ENCODE peak calls at places on chromosomes 7 and 10, in seven cellular contexts. One of them, this sample, is unnamed.

GRCh38 chr7:4683884-4684565 is 1.9 kb downstream of the FOXK1 start:
- DNase-seq in A549: no peak
- DNase-seq in body of pancreas: peak; percentile 63
- DNase-seq in stomach: peak; percentile 58
- DNase-seq in heart left ventricle: peak; percentile 75
- DNase-seq in adrenal gland: peak; percentile 80
- DNase-seq in prostate gland: peak; percentile 30
- DNase-seq in this sample: peak; percentile 70

GRCh38 chr7:18414885-18415284 is 80.7 kb upstream of the HDAC9 start:
- DNase-seq in A549: no peak
- DNase-seq in body of pancreas: no peak
- DNase-seq in stomach: no peak
- DNase-seq in heart left ventricle: no peak
- DNase-seq in adrenal gland: no peak
- DNase-seq in prostate gland: no peak
- DNase-seq in this sample: no peak

GRCh38 chr10:69629897-69630650 is at the start of gene FAM241B:
- DNase-seq in A549: peak; percentile 70
- DNase-seq in body of pancreas: peak; percentile 87
- DNase-seq in stomach: peak; percentile 80
- DNase-seq in heart left ventricle: peak; percentile 60
- DNase-seq in adrenal gland: peak; percentile 61
- DNase-seq in prostate gland: peak; percentile 71
- DNase-seq in this sample: peak; percentile 86

GRCh38 chr7:76125560-76125959 is 76.1 kb upstream of the SRRM3 start:
- DNase-seq in A549: no peak
- DNase-seq in body of pancreas: no peak
- DNase-seq in stomach: no peak
- DNase-seq in heart left ventricle: no peak
- DNase-seq in adrenal gland: no peak
- DNase-seq in prostate gland: no peak
- DNase-seq in this sample: no peak

GRCh38 chr10:71220689-71221540 is 8.5 kb downstream of the UNC5B start:
- DNase-seq in A549: no peak
- DNase-seq in body of pancreas: peak; percentile 7
- DNase-seq in stomach: no peak
- DNase-seq in heart left ventricle: peak; percentile 12
- DNase-seq in adrenal gland: no peak
- DNase-seq in prostate gland: no peak
- DNase-seq in this sample: no peak

GRCh38 chr10:132142396-132143161 is 44.2 kb upstream of the DPYSL4 start:
- DNase-seq in A549: peak; percentile 33
- DNase-seq in body of pancreas: peak; percentile 47
- DNase-seq in stomach: peak; percentile 47
- DNase-seq in heart left ventricle: peak; percentile 33
- DNase-seq in adrenal gland: peak; percentile 48
- DNase-seq in prostate gland: no peak
- DNase-seq in this sample: no peak

GRCh38 chr7:27172388-27172774 is 1.7 kb downstream of the HOXA10 start:
- DNase-seq in A549: no peak
- DNase-seq in body of pancreas: peak; percentile 4
- DNase-seq in stomach: no peak
- DNase-seq in heart left ventricle: no peak
- DNase-seq in adrenal gland: no peak
- DNase-seq in prostate gland: no peak
- DNase-seq in this sample: peak; percentile 46

GRCh38 chr7:4943297-4943696 is 15.7 kb downstream of the MMD2 start:
- DNase-seq in A549: no peak
- DNase-seq in body of pancreas: no peak
- DNase-seq in stomach: no peak
- DNase-seq in heart left ventricle: no peak
- DNase-seq in adrenal gland: no peak
- DNase-seq in prostate gland: no peak
- DNase-seq in this sample: no peak

GRCh38 chr7:129665013-129665401 is 53.5 kb downstream of the NRF1 start:
- DNase-seq in A549: peak; percentile 83
- DNase-seq in body of pancreas: peak; percentile 22
- DNase-seq in stomach: no peak
- DNase-seq in heart left ventricle: no peak
- DNase-seq in adrenal gland: peak; percentile 64
- DNase-seq in prostate gland: no peak
- DNase-seq in this sample: no peak

GRCh38 chr10:60382946-60383681 is 6.6 kb downstream of the ANK3 start:
- DNase-seq in A549: peak; percentile 11
- DNase-seq in body of pancreas: no peak
- DNase-seq in stomach: no peak
- DNase-seq in heart left ventricle: no peak
- DNase-seq in adrenal gland: no peak
- DNase-seq in prostate gland: no peak
- DNase-seq in this sample: no peak

GRCh38 chr10:31707578-31708411 is 220.8 kb downstream of the ARHGAP12 start:
- DNase-seq in A549: no peak
- DNase-seq in body of pancreas: no peak
- DNase-seq in stomach: no peak
- DNase-seq in heart left ventricle: peak; percentile 85
- DNase-seq in adrenal gland: peak; percentile 55
- DNase-seq in prostate gland: no peak
- DNase-seq in this sample: no peak

GRCh38 chr10:2772791-2773644 is 294.3 kb upstream of the PFKP start:
- DNase-seq in A549: no peak
- DNase-seq in body of pancreas: no peak
- DNase-seq in stomach: no peak
- DNase-seq in heart left ventricle: no peak
- DNase-seq in adrenal gland: no peak
- DNase-seq in prostate gland: no peak
- DNase-seq in this sample: no peak

GRCh38 chr10:89416465-89416864 is 2.1 kb downstream of the IFIT5 start:
- DNase-seq in A549: no peak
- DNase-seq in body of pancreas: no peak
- DNase-seq in stomach: no peak
- DNase-seq in heart left ventricle: no peak
- DNase-seq in adrenal gland: no peak
- DNase-seq in prostate gland: no peak
- DNase-seq in this sample: no peak

GRCh38 chr7:28142650-28143049 is 37.9 kb downstream of the JAZF1 start:
- DNase-seq in A549: no peak
- DNase-seq in body of pancreas: no peak
- DNase-seq in stomach: no peak
- DNase-seq in heart left ventricle: no peak
- DNase-seq in adrenal gland: no peak
- DNase-seq in prostate gland: no peak
- DNase-seq in this sample: no peak

GRCh38 chr7:147861058-147861716 is 729.4 kb upstream of the C7orf33 start:
- DNase-seq in A549: no peak
- DNase-seq in body of pancreas: no peak
- DNase-seq in stomach: no peak
- DNase-seq in heart left ventricle: no peak
- DNase-seq in adrenal gland: no peak
- DNase-seq in prostate gland: no peak
- DNase-seq in this sample: no peak

GRCh38 chr7:48299580-48300169 is 128.4 kb downstream of the ABCA13 start:
- DNase-seq in A549: peak; percentile 54
- DNase-seq in body of pancreas: peak; percentile 24
- DNase-seq in stomach: no peak
- DNase-seq in heart left ventricle: peak; percentile 30
- DNase-seq in adrenal gland: peak; percentile 67
- DNase-seq in prostate gland: peak; percentile 33
- DNase-seq in this sample: no peak

GRCh38 chr7:15446722-15447121 is 115.1 kb downstream of the AGMO start:
- DNase-seq in A549: no peak
- DNase-seq in body of pancreas: no peak
- DNase-seq in stomach: no peak
- DNase-seq in heart left ventricle: no peak
- DNase-seq in adrenal gland: no peak
- DNase-seq in prostate gland: no peak
- DNase-seq in this sample: no peak

GRCh38 chr7:111175908-111176307 is 85.0 kb downstream of the LRRN3 start:
- DNase-seq in A549: no peak
- DNase-seq in body of pancreas: no peak
- DNase-seq in stomach: no peak
- DNase-seq in heart left ventricle: no peak
- DNase-seq in adrenal gland: no peak
- DNase-seq in prostate gland: no peak
- DNase-seq in this sample: no peak

GRCh38 chr10:87038786-87039185 is 18.7 kb downstream of the FAM25A start:
- DNase-seq in A549: no peak
- DNase-seq in body of pancreas: no peak
- DNase-seq in stomach: peak; percentile 27
- DNase-seq in heart left ventricle: no peak
- DNase-seq in adrenal gland: no peak
- DNase-seq in prostate gland: no peak
- DNase-seq in this sample: no peak

GRCh38 chr10:114856544-114857287 is 35.1 kb downstream of the FHIP2A start:
- DNase-seq in A549: peak; percentile 28
- DNase-seq in body of pancreas: no peak
- DNase-seq in stomach: no peak
- DNase-seq in heart left ventricle: no peak
- DNase-seq in adrenal gland: no peak
- DNase-seq in prostate gland: no peak
- DNase-seq in this sample: no peak

GRCh38 chr10:27410153-27410552 is 94.0 kb upstream of the RAB18 start:
- DNase-seq in A549: no peak
- DNase-seq in body of pancreas: no peak
- DNase-seq in stomach: no peak
- DNase-seq in heart left ventricle: no peak
- DNase-seq in adrenal gland: no peak
- DNase-seq in prostate gland: no peak
- DNase-seq in this sample: no peak

GRCh38 chr10:27413387-27413786 is 90.7 kb upstream of the RAB18 start:
- DNase-seq in A549: no peak
- DNase-seq in body of pancreas: no peak
- DNase-seq in stomach: no peak
- DNase-seq in heart left ventricle: no peak
- DNase-seq in adrenal gland: no peak
- DNase-seq in prostate gland: no peak
- DNase-seq in this sample: no peak

DNA sequence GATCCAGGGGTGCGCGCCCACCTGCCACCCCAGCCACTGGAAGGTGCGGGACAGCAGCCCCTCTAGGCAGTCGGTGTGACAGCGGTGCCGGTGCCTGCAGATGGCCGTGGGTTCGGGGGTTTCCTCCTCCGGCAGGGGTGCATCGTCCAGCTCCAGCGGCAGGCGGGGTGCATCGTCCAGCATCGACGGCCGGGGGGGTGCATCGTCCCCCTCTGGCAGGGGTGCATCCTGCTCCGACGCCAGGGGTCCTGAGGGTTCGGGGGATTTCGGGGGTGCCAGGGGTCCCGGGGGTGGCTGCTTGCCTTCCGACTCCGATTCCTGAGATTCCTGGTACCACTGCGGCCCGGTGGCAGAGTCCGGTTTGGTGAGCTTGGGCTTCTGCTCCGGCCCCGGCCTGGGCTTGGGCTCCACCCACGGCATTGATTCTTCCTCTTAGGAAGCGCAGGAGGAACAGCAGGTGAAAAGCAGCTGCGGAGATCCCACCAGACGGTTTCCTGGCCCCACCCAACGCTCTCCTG is 90.2 kb upstream of the RAB18 start:
- DNase-seq in A549: no peak
- DNase-seq in body of pancreas: no peak
- DNase-seq in stomach: no peak
- DNase-seq in heart left ventricle: no peak
- DNase-seq in adrenal gland: no peak
- DNase-seq in prostate gland: no peak
- DNase-seq in this sample: no peak
- H3K4me3 ChIP-seq in A549: no peak overlapping the region
- H3K4me3 ChIP-seq in body of pancreas: no peak overlapping the region
- H3K4me3 ChIP-seq in stomach: no peak overlapping the region
- H3K4me3 ChIP-seq in heart left ventricle: no peak overlapping the region
- H3K4me3 ChIP-seq in adrenal gland: no peak overlapping the region
- H3K4me3 ChIP-seq in prostate gland: no peak overlapping the region
- H3K4me3 ChIP-seq in this sample: no peak overlapping the region

DNA sequence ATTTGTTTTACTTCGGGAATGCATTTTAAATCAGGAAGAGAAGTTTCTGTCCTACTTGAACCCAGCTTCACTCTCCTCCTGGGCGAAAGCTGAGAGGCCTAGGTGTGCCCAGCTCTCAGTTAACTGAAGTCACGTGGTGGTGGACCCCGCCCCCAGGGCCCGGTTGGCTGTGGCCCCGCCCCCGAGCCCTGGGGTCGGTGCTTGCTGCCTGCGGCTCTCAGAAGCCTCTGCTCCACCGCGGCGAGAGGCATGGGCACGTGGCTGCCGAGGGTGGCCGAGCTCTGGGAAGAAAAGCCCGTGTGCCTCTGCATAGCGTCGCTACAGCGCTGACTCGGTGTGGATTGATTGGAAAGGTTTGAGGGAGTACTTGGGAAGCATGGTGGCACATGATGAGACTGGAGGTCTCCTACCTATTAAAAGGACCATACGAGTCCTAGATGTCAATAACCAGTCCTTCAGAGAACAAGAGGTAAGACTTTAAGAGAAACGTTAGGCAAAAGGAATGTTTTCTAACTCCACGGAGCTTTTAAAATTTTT is 34.1 kb downstream of the NET1 start:
- DNase-seq in A549: peak; percentile 89
- DNase-seq in body of pancreas: peak; percentile 97
- DNase-seq in stomach: peak; percentile 97
- DNase-seq in heart left ventricle: peak; percentile 89
- DNase-seq in adrenal gland: peak; percentile 87
- DNase-seq in prostate gland: peak; percentile 97
- DNase-seq in this sample: peak; percentile 97
- TF ChIP-seq POLR2A in A549: peak; percentile 99
- TF ChIP-seq POLR2A in body of pancreas: peak; percentile 98
- TF ChIP-seq POLR2A in stomach: no peak
- TF ChIP-seq POLR2A in heart left ventricle: peak; percentile 85
- TF ChIP-seq POLR2A in adrenal gland: no peak
- TF ChIP-seq POLR2A in prostate gland: peak; percentile 97
- TF ChIP-seq POLR2A in this sample: peak; percentile 89

GRCh38 chr7:124761164-124761715 is 4.4 kb downstream of the GPR37 start:
- DNase-seq in A549: no peak
- DNase-seq in body of pancreas: no peak
- DNase-seq in stomach: no peak
- DNase-seq in heart left ventricle: no peak
- DNase-seq in adrenal gland: no peak
- DNase-seq in prostate gland: no peak
- DNase-seq in this sample: no peak
- H3K27ac ChIP-seq in A549: no peak overlapping the region
- H3K27ac ChIP-seq in body of pancreas: no peak overlapping the region
- H3K27ac ChIP-seq in stomach: no peak overlapping the region
- H3K27ac ChIP-seq in heart left ventricle: no peak overlapping the region
- H3K27ac ChIP-seq in adrenal gland: no peak overlapping the region
- H3K27ac ChIP-seq in prostate gland: no peak overlapping the region
- H3K27ac ChIP-seq in this sample: no peak overlapping the region

DNA sequence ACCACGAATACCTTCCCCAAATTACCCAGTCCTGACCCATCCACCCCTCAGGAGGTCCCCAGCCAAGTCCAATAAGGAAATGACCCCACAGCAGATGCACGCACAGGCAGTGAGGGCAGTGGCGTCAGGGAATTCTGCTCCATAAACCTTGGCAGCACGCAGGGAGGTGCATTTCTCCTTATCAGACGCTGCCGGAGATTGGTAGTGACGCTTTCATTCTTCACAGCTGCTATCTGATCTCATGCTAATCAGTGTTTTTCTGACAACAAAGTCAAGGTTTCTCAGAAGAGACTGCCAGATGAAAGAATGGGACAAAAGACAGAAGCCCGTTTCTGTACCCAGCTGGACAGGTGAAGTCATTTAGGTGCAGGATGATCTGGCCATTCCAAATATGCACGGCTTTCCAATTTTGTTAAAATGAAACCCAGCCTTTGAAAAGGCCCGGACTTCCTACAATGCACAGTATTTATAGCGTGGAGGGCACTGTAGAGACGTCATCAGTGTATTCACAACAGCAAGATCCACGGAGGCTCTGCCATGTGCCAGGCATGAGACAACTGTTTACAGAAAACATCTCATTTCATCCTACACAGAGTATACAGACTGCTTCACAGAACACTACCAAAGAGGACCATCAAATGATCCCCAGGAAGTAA is 35.3 kb downstream of the DIP2C start:
- DNase-seq in A549: no peak
- DNase-seq in body of pancreas: peak; percentile 45
- DNase-seq in stomach: peak; percentile 64
- DNase-seq in heart left ventricle: no peak
- DNase-seq in adrenal gland: no peak
- DNase-seq in prostate gland: no peak
- DNase-seq in this sample: no peak
- H3K4me3 ChIP-seq in A549: no peak overlapping the region
- H3K4me3 ChIP-seq in body of pancreas: no peak overlapping the region
- H3K4me3 ChIP-seq in stomach: peak overlapping the region; percentile 3
- H3K4me3 ChIP-seq in heart left ventricle: no peak overlapping the region
- H3K4me3 ChIP-seq in adrenal gland: no peak overlapping the region
- H3K4me3 ChIP-seq in prostate gland: no peak overlapping the region
- H3K4me3 ChIP-seq in this sample: no peak overlapping the region

This sample was measured in Peyer's patch.